ENCODE peak calls at places on chromosomes 11 and 22, in ten cellular contexts. One of them, this sample, is unnamed.

GRCh38 chr22:19701420-19702145 is 12.7 kb upstream of the SEPTIN5 start:
- DNase-seq in A549: no peak
- DNase-seq in CD8-positive, alpha-beta memory T cell: no peak
- DNase-seq in left ventricle myocardium inferior: no peak
- DNase-seq in psoas muscle: no peak
- DNase-seq in IMR-90: no peak
- DNase-seq in heart left ventricle: no peak
- DNase-seq in CD4-positive, alpha-beta T cell: no peak
- DNase-seq in H9: no peak
- DNase-seq in ovary: no peak
- DNase-seq in this sample: no peak

GRCh38 chr22:36328635-36329216 is 59.0 kb downstream of the MYH9 start:
- DNase-seq in A549: peak; percentile 14
- DNase-seq in CD8-positive, alpha-beta memory T cell: peak; percentile 75
- DNase-seq in left ventricle myocardium inferior: peak; percentile 63
- DNase-seq in psoas muscle: peak; percentile 79
- DNase-seq in IMR-90: peak; percentile 96
- DNase-seq in heart left ventricle: peak; percentile 85
- DNase-seq in CD4-positive, alpha-beta T cell: no peak
- DNase-seq in H9: no peak
- DNase-seq in ovary: peak; percentile 74
- DNase-seq in this sample: peak; percentile 76

GRCh38 chr11:64023731-64024710 is 11.7 kb upstream of the FLRT1 start:
- DNase-seq in A549: no peak
- DNase-seq in CD8-positive, alpha-beta memory T cell: no peak
- DNase-seq in left ventricle myocardium inferior: no peak
- DNase-seq in psoas muscle: no peak
- DNase-seq in IMR-90: no peak
- DNase-seq in heart left ventricle: no peak
- DNase-seq in CD4-positive, alpha-beta T cell: no peak
- DNase-seq in H9: peak; percentile 70
- DNase-seq in ovary: no peak
- DNase-seq in this sample: no peak

GRCh38 chr22:24703101-24703500 is 71.4 kb downstream of the PIWIL3 start:
- DNase-seq in A549: no peak
- DNase-seq in CD8-positive, alpha-beta memory T cell: no peak
- DNase-seq in left ventricle myocardium inferior: peak; percentile 41
- DNase-seq in psoas muscle: no peak
- DNase-seq in IMR-90: peak; percentile 74
- DNase-seq in heart left ventricle: peak; percentile 69
- DNase-seq in CD4-positive, alpha-beta T cell: no peak
- DNase-seq in H9: no peak
- DNase-seq in ovary: peak; percentile 22
- DNase-seq in this sample: peak; percentile 57

GRCh38 chr22:27630754-27631153 is 170.8 kb downstream of the MN1 start:
- DNase-seq in A549: no peak
- DNase-seq in CD8-positive, alpha-beta memory T cell: no peak
- DNase-seq in left ventricle myocardium inferior: no peak
- DNase-seq in psoas muscle: no peak
- DNase-seq in IMR-90: no peak
- DNase-seq in heart left ventricle: no peak
- DNase-seq in CD4-positive, alpha-beta T cell: no peak
- DNase-seq in H9: peak; percentile 61
- DNase-seq in ovary: no peak
- DNase-seq in this sample: no peak

GRCh38 chr22:42001127-42001526 is 2.5 kb downstream of the WBP2NL start:
- DNase-seq in A549: no peak
- DNase-seq in CD8-positive, alpha-beta memory T cell: no peak
- DNase-seq in left ventricle myocardium inferior: no peak
- DNase-seq in psoas muscle: no peak
- DNase-seq in IMR-90: peak; percentile 56
- DNase-seq in heart left ventricle: no peak
- DNase-seq in CD4-positive, alpha-beta T cell: no peak
- DNase-seq in H9: no peak
- DNase-seq in ovary: no peak
- DNase-seq in this sample: no peak

GRCh38 chr11:95128602-95129001 is 39.0 kb downstream of the ENDOD1 start:
- DNase-seq in A549: no peak
- DNase-seq in CD8-positive, alpha-beta memory T cell: no peak
- DNase-seq in left ventricle myocardium inferior: no peak
- DNase-seq in psoas muscle: no peak
- DNase-seq in IMR-90: no peak
- DNase-seq in heart left ventricle: no peak
- DNase-seq in CD4-positive, alpha-beta T cell: no peak
- DNase-seq in H9: no peak
- DNase-seq in ovary: no peak
- DNase-seq in this sample: no peak

GRCh38 chr11:10327254-10327653 is 22.4 kb downstream of the ADM start:
- DNase-seq in A549: no peak
- DNase-seq in CD8-positive, alpha-beta memory T cell: no peak
- DNase-seq in left ventricle myocardium inferior: no peak
- DNase-seq in psoas muscle: no peak
- DNase-seq in IMR-90: peak; percentile 51
- DNase-seq in heart left ventricle: no peak
- DNase-seq in CD4-positive, alpha-beta T cell: no peak
- DNase-seq in H9: no peak
- DNase-seq in ovary: no peak
- DNase-seq in this sample: no peak

GRCh38 chr11:210122-210802 is 2.8 kb downstream of the RIC8A start:
- DNase-seq in A549: peak; percentile 29
- DNase-seq in CD8-positive, alpha-beta memory T cell: no peak
- DNase-seq in left ventricle myocardium inferior: no peak
- DNase-seq in psoas muscle: peak; percentile 38
- DNase-seq in IMR-90: peak; percentile 88
- DNase-seq in heart left ventricle: no peak
- DNase-seq in CD4-positive, alpha-beta T cell: no peak
- DNase-seq in H9: no peak
- DNase-seq in ovary: no peak
- DNase-seq in this sample: no peak

GRCh38 chr22:26956346-26956745 is 299.0 kb downstream of the MIAT start:
- DNase-seq in A549: no peak
- DNase-seq in CD8-positive, alpha-beta memory T cell: no peak
- DNase-seq in left ventricle myocardium inferior: no peak
- DNase-seq in psoas muscle: no peak
- DNase-seq in IMR-90: no peak
- DNase-seq in heart left ventricle: no peak
- DNase-seq in CD4-positive, alpha-beta T cell: no peak
- DNase-seq in H9: no peak
- DNase-seq in ovary: no peak
- DNase-seq in this sample: no peak

GRCh38 chr11:61834278-61835004 is 6.3 kb downstream of the FADS2 start:
- DNase-seq in A549: no peak
- DNase-seq in CD8-positive, alpha-beta memory T cell: peak; percentile 59
- DNase-seq in left ventricle myocardium inferior: peak; percentile 51
- DNase-seq in psoas muscle: peak; percentile 78
- DNase-seq in IMR-90: peak; percentile 47
- DNase-seq in heart left ventricle: peak; percentile 79
- DNase-seq in CD4-positive, alpha-beta T cell: peak; percentile 39
- DNase-seq in H9: peak; percentile 90
- DNase-seq in ovary: peak; percentile 49
- DNase-seq in this sample: peak; percentile 40

DNA sequence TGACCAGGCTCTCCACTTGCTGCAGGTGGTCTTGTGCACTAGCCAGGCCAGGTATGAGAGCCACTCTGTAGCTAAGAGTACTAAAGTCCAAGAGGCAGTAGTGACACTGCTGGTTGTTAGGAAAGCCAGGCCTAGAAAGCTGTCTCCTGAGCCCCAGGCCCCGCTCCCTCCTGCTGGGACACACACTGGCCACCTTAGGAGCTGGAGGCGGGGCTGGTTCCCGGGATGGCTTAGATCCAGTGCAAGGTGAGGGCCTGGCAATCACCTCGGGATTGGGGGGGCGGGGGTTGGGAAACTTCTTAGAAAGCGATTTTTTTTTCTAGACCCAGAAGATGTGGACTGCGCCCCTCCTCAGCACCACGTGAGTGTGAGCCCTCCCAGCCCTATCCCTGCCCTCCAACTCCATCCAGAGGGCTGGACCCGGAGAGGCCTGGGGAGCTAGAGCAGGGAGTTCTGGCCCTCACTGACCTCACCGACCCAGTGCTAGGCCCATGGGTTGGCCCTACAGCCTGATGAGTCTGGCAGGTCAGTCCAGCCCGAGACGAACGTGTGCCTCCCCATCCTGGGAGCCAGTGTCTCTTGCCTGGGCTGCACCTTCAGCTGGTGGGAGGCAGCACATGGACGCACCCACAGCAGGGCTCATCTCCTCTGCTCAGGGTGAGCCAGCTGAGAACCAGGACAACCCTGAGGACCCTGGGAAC is 18.1 kb downstream of the SLC37A2 start:
- DNase-seq in A549: no peak
- DNase-seq in CD8-positive, alpha-beta memory T cell: no peak
- DNase-seq in left ventricle myocardium inferior: no peak
- DNase-seq in psoas muscle: no peak
- DNase-seq in IMR-90: no peak
- DNase-seq in heart left ventricle: no peak
- DNase-seq in CD4-positive, alpha-beta T cell: no peak
- DNase-seq in H9: no peak
- DNase-seq in ovary: no peak
- DNase-seq in this sample: no peak
- H3K27ac ChIP-seq in A549: no peak overlapping the region
- H3K27ac ChIP-seq in CD8-positive, alpha-beta memory T cell: no peak overlapping the region
- H3K27ac ChIP-seq in left ventricle myocardium inferior: no peak overlapping the region
- H3K27ac ChIP-seq in psoas muscle: no peak overlapping the region
- H3K27ac ChIP-seq in IMR-90: no peak overlapping the region
- H3K27ac ChIP-seq in heart left ventricle: no peak overlapping the region
- H3K27ac ChIP-seq in CD4-positive, alpha-beta T cell: no peak overlapping the region
- H3K27ac ChIP-seq in H9: no peak overlapping the region
- H3K27ac ChIP-seq in ovary: no peak overlapping the region
- H3K27ac ChIP-seq in this sample: no peak overlapping the region

DNA sequence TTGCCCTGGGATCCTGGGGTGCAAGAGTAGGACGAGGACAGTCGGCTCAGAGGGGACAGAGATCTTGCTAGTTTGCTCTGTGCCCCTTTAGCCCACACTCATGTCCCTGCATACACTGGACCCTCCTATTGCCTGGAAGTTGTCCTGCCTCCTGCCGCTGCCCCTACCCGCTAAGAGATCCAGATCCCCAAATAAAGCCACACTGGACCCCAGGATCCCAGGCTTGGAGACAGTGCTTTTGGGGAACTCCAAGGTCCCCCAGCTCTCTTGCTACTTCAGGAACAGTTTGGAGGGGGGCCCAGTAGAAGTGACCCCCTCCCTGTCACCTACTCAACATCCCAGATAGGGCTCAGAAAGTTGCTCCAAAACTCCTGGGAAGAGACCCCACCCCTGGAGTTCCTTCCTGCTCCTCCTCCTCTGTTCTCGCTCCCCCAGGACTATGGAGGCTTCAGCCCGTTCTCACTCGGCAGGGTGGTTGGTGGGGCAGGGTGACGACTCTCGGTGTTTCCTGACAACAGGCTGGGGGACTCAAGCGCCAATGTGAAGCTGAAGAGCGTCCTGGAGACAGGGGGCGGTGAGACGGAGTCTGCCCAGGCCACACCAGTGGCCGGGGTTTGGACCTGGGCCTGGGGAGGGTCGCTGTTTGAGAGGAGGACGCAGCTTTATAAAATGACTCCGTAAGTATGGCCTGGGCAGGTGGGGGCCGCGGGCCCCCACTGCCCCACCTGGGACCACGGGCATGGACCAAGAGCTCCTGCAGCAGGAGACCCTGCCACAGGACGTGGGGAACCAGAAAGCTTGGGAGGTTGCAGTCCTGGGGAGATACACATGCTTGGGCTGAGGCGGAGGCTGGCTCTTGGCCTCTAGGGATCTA is 19.2 kb upstream of the TUB start:
- DNase-seq in A549: no peak
- DNase-seq in CD8-positive, alpha-beta memory T cell: peak; percentile 38
- DNase-seq in left ventricle myocardium inferior: no peak
- DNase-seq in psoas muscle: no peak
- DNase-seq in IMR-90: no peak
- DNase-seq in heart left ventricle: no peak
- DNase-seq in CD4-positive, alpha-beta T cell: no peak
- DNase-seq in H9: no peak
- DNase-seq in ovary: no peak
- DNase-seq in this sample: no peak
- H3K27ac ChIP-seq in A549: no peak overlapping the region
- H3K27ac ChIP-seq in CD8-positive, alpha-beta memory T cell: no peak overlapping the region
- H3K27ac ChIP-seq in left ventricle myocardium inferior: peak overlapping the region; percentile 86
- H3K27ac ChIP-seq in psoas muscle: no peak overlapping the region
- H3K27ac ChIP-seq in IMR-90: no peak overlapping the region
- H3K27ac ChIP-seq in heart left ventricle: no peak overlapping the region
- H3K27ac ChIP-seq in CD4-positive, alpha-beta T cell: no peak overlapping the region
- H3K27ac ChIP-seq in H9: no peak overlapping the region
- H3K27ac ChIP-seq in ovary: no peak overlapping the region
- H3K27ac ChIP-seq in this sample: no peak overlapping the region

DNA sequence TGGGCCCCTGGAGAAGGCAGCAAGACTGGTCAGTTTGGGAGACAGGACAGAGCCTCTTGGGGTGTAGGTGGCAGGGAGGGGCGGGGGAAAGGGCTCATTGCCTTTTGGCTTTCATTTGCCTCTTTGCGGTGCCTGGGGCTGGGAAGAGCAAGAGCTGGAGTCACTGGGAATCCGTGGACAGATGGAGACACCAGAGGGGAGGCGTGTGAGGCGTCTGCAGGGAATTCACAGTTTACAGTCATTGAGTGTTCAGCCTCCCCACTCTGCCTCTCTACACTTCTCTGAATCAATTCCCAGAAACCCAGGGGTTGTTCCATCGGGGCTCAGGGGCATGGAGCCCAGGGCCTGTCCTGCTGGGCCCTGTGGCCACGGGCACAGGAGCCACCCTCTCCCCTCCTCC is 160.5 kb upstream of the NAV2 start:
- DNase-seq in A549: no peak
- DNase-seq in CD8-positive, alpha-beta memory T cell: no peak
- DNase-seq in left ventricle myocardium inferior: no peak
- DNase-seq in psoas muscle: no peak
- DNase-seq in IMR-90: no peak
- DNase-seq in heart left ventricle: no peak
- DNase-seq in CD4-positive, alpha-beta T cell: no peak
- DNase-seq in H9: no peak
- DNase-seq in ovary: no peak
- DNase-seq in this sample: no peak
- H3K27ac ChIP-seq in A549: no peak overlapping the region
- H3K27ac ChIP-seq in CD8-positive, alpha-beta memory T cell: no peak overlapping the region
- H3K27ac ChIP-seq in left ventricle myocardium inferior: no peak overlapping the region
- H3K27ac ChIP-seq in psoas muscle: no peak overlapping the region
- H3K27ac ChIP-seq in IMR-90: no peak overlapping the region
- H3K27ac ChIP-seq in heart left ventricle: no peak overlapping the region
- H3K27ac ChIP-seq in CD4-positive, alpha-beta T cell: no peak overlapping the region
- H3K27ac ChIP-seq in H9: no peak overlapping the region
- H3K27ac ChIP-seq in ovary: no peak overlapping the region
- H3K27ac ChIP-seq in this sample: no peak overlapping the region

DNA sequence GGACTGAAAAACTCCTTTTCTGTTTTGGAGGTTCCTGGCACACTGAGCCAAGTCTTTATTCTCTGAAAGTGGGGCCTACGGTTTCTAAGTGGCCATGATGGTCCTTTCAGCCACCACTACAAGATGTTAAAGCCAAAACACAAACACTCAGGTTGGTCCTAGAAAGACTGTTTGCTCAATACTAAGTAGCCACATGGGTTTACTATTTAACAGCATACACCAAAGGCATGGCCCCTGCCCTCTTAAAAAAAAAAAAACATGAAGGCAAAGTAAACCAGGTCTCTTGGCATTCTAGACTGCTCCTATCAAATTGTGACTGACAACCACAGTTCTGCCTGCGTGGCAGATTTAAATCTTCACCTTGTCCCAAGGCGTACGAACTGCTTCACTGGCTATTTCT is 123.6 kb upstream of the BID start:
- DNase-seq in A549: no peak
- DNase-seq in CD8-positive, alpha-beta memory T cell: no peak
- DNase-seq in left ventricle myocardium inferior: no peak
- DNase-seq in psoas muscle: no peak
- DNase-seq in IMR-90: no peak
- DNase-seq in heart left ventricle: no peak
- DNase-seq in CD4-positive, alpha-beta T cell: no peak
- DNase-seq in H9: no peak
- DNase-seq in ovary: no peak
- DNase-seq in this sample: no peak
- H3K27ac ChIP-seq in A549: no peak overlapping the region
- H3K27ac ChIP-seq in CD8-positive, alpha-beta memory T cell: no peak overlapping the region
- H3K27ac ChIP-seq in left ventricle myocardium inferior: peak overlapping the region; percentile 79
- H3K27ac ChIP-seq in psoas muscle: peak overlapping the region; percentile 73
- H3K27ac ChIP-seq in IMR-90: no peak overlapping the region
- H3K27ac ChIP-seq in heart left ventricle: peak overlapping the region; percentile 5
- H3K27ac ChIP-seq in CD4-positive, alpha-beta T cell: no peak overlapping the region
- H3K27ac ChIP-seq in H9: no peak overlapping the region
- H3K27ac ChIP-seq in ovary: no peak overlapping the region
- H3K27ac ChIP-seq in this sample: no peak overlapping the region